ENCODE peak calls at places on chromosome 9, in ten cellular contexts. S, I, V, P, R, M, D, Y, C and A are unnamed samples.

GRCh38 chr9:132163876-132164603 is 2.2 kb downstream of the NTNG2 start:
- DNase-seq in S (no peak), I (no peak), V (no peak), P (no peak), R (no peak), M (no peak), D (no peak), Y (no peak), C (no peak), A (no peak)

GRCh38 chr9:81543695-81544094 is 145.7 kb downstream of the TLE1 start:
- DNase-seq in S (no peak), I (no peak), V (no peak), P (no peak), R (no peak), M (no peak), D (no peak), Y (no peak), C (no peak), A (no peak)

GRCh38 chr9:134390537-134390936 is 64.3 kb downstream of the RXRA start:
- DNase-seq in S (no peak), I (no peak), V (no peak), P (peak; percentile 61), R (no peak), M (no peak), D (no peak), Y (no peak), C (no peak), A (no peak)

GRCh38 chr9:20684865-20685696 is 1.0 kb downstream of the FOCAD start:
- DNase-seq in S (no peak), I (no peak), V (no peak), P (peak; percentile 51), R (peak; percentile 32), M (peak; percentile 89), D (no peak), Y (peak; percentile 40), C (no peak), A (peak; percentile 87)

GRCh38 chr9:3863114-3863528 is 337.3 kb upstream of the RFX3 start:
- DNase-seq in S (no peak), I (peak; percentile 28), V (no peak), P (no peak), R (peak; percentile 86), M (peak; percentile 92), D (no peak), Y (no peak), C (no peak), A (peak; percentile 79)

GRCh38 chr9:131951155-131951554 is 128.5 kb downstream of the MED27 start:
- DNase-seq in S (no peak), I (no peak), V (no peak), P (no peak), R (no peak), M (no peak), D (no peak), Y (no peak), C (no peak), A (no peak)

GRCh38 chr9:129703667-129704355 is 38.4 kb downstream of the PRRX2 start:
- DNase-seq in S (no peak), I (peak; percentile 76), V (no peak), P (no peak), R (peak; percentile 83), M (no peak), D (no peak), Y (no peak), C (no peak), A (peak; percentile 14)

GRCh38 chr9:86175743-86176456 is 76.5 kb upstream of the GOLM1 start:
- DNase-seq in S (peak; percentile 79), I (no peak), V (no peak), P (no peak), R (no peak), M (no peak), D (no peak), Y (no peak), C (no peak), A (no peak)

GRCh38 chr9:5850735-5851122 is 17.8 kb upstream of the ERMP1 start:
- DNase-seq in S (no peak), I (no peak), V (no peak), P (no peak), R (no peak), M (no peak), D (no peak), Y (no peak), C (no peak), A (no peak)

GRCh38 chr9:101054657-101055056 is 26.1 kb downstream of the PLPPR1 start:
- DNase-seq in S (no peak), I (no peak), V (no peak), P (no peak), R (no peak), M (no peak), D (no peak), Y (no peak), C (no peak), A (no peak)

GRCh38 chr9:135244271-135244691 is 156.8 kb downstream of the OLFM1 start:
- DNase-seq in S (no peak), I (no peak), V (peak; percentile 32), P (no peak), R (no peak), M (no peak), D (no peak), Y (no peak), C (no peak), A (no peak)

GRCh38 chr9:86328153-86328552 is 26.1 kb downstream of the TUT7 start:
- DNase-seq in S (no peak), I (no peak), V (no peak), P (no peak), R (no peak), M (no peak), D (no peak), Y (no peak), C (no peak), A (no peak)

GRCh38 chr9:38421498-38422211 is 2.6 kb downstream of the IGFBPL1 start:
- DNase-seq in S (peak; percentile 24), I (no peak), V (no peak), P (no peak), R (no peak), M (no peak), D (no peak), Y (no peak), C (no peak), A (no peak)

GRCh38 chr9:114484854-114485443 is 20.3 kb downstream of the WHRN start:
- DNase-seq in S (no peak), I (no peak), V (no peak), P (peak; percentile 43), R (peak; percentile 60), M (peak; percentile 87), D (no peak), Y (no peak), C (no peak), A (peak; percentile 22)

GRCh38 chr9:126146254-126147145 is 180.1 kb upstream of the MVB12B start:
- DNase-seq in S (peak; percentile 57), I (no peak), V (no peak), P (peak; percentile 39), R (no peak), M (no peak), D (peak; percentile 2), Y (peak; percentile 28), C (peak; percentile 24), A (no peak)

GRCh38 chr9:81244631-81245030 is 444.7 kb downstream of the TLE1 start:
- DNase-seq in S (no peak), I (no peak), V (no peak), P (no peak), R (peak; percentile 12), M (peak; percentile 47), D (no peak), Y (no peak), C (no peak), A (no peak)

GRCh38 chr9:128733256-128733655 is 9.3 kb upstream of the ZDHHC12 start:
- DNase-seq in S (peak; percentile 56), I (peak; percentile 54), V (peak; percentile 71), P (peak; percentile 34), R (peak; percentile 67), M (peak; percentile 81), D (peak; percentile 74), Y (peak; percentile 94), C (peak; percentile 63), A (peak; percentile 87)

GRCh38 chr9:91036826-91037510 is 235.3 kb downstream of the SYK start:
- DNase-seq in S (peak; percentile 40), I (peak; percentile 88), V (peak; percentile 84), P (peak; percentile 86), R (peak; percentile 82), M (peak; percentile 92), D (peak; percentile 79), Y (peak; percentile 94), C (peak; percentile 75), A (peak; percentile 96)

GRCh38 chr9:127828262-127829031 is 25.8 kb downstream of the FPGS start:
- DNase-seq in S (no peak), I (peak; percentile 90), V (peak; percentile 93), P (no peak), R (peak; percentile 89), M (peak; percentile 51), D (no peak), Y (no peak), C (peak; percentile 42), A (peak; percentile 80)

GRCh38 chr9:70511858-70512257 is 97.4 kb upstream of the KLF9 start:
- DNase-seq in S (no peak), I (no peak), V (no peak), P (no peak), R (no peak), M (no peak), D (no peak), Y (no peak), C (no peak), A (no peak)

GRCh38 chr9:27385606-27386005 is 88.7 kb upstream of the EQTN start:
- DNase-seq in S (no peak), I (no peak), V (no peak), P (no peak), R (no peak), M (no peak), D (no peak), Y (no peak), C (no peak), A (no peak)

GRCh38 chr9:3857673-3858072 is 331.9 kb upstream of the RFX3 start:
- DNase-seq in S (no peak), I (no peak), V (no peak), P (no peak), R (peak; percentile 39), M (peak; percentile 77), D (no peak), Y (no peak), C (no peak), A (no peak)

GRCh38 chr9:98807070-98807810 is at the start of gene GALNT12:
- DNase-seq in S (no peak), I (no peak), V (peak; percentile 51), P (peak; percentile 70), R (no peak), M (no peak), D (peak; percentile 19), Y (peak; percentile 31), C (peak; percentile 55), A (no peak)

GRCh38 chr9:95073918-95074317 is 243.6 kb downstream of the FANCC start:
- DNase-seq in S (no peak), I (peak; percentile 18), V (no peak), P (no peak), R (no peak), M (no peak), D (no peak), Y (no peak), C (no peak), A (no peak)

GRCh38 chr9:123749580-123750202 is 180.2 kb downstream of the DENND1A start:
- DNase-seq in S (no peak), I (no peak), V (no peak), P (no peak), R (no peak), M (peak; percentile 20), D (no peak), Y (peak; percentile 53), C (no peak), A (no peak)

GRCh38 chr9:128587453-128587852 is 35.1 kb downstream of the SPTAN1 start:
- DNase-seq in S (no peak), I (no peak), V (no peak), P (peak; percentile 85), R (no peak), M (no peak), D (no peak), Y (no peak), C (no peak), A (no peak)